ENCODE peak calls at places on chromosomes 5 and 9, in eight cellular contexts. E is kidney; Z is esophagus squamous epithelium; X is upper lobe of right lung; T is H1; Y is CD4-positive, alpha-beta memory T cell; O is heart right ventricle; D is neuronal stem cell. M is an unnamed sample.

GRCh38 chr5:180632768-180633167 is 16.6 kb downstream of the FLT4 start:
- DNase-seq in E (peak; percentile 57), Z (no peak), X (peak; percentile 61), T (no peak), Y (no peak), O (no peak), D (no peak), M (no peak)

GRCh38 chr5:180809403-180810209 is 7.0 kb upstream of the MGAT1 start:
- DNase-seq in E (no peak), Z (peak; percentile 70), X (no peak), T (no peak), Y (peak; percentile 97), O (peak; percentile 93), D (peak; percentile 81), M (peak; percentile 72)

GRCh38 chr9:136578915-136579637 is 33.2 kb upstream of the NOTCH1 start:
- DNase-seq in E (peak; percentile 73), Z (no peak), X (no peak), T (no peak), Y (no peak), O (peak; percentile 59), D (no peak), M (no peak)

GRCh38 chr5:152349683-152350526 is 55.2 kb downstream of the NMUR2 start:
- DNase-seq in E (no peak), Z (no peak), X (peak; percentile 68), T (peak; percentile 17), Y (peak; percentile 12), O (peak; percentile 28), D (peak; percentile 20), M (no peak)

GRCh38 chr5:33793836-33794549 is 97.8 kb downstream of the ADAMTS12 start:
- DNase-seq in E (no peak), Z (no peak), X (no peak), T (no peak), Y (no peak), O (no peak), D (no peak), M (no peak)

GRCh38 chr9:89874351-89875321 is 269.8 kb downstream of the GADD45G start:
- DNase-seq in E (no peak), Z (no peak), X (peak; percentile 63), T (no peak), Y (no peak), O (peak; percentile 57), D (no peak), M (no peak)

GRCh38 chr9:20304001-20304400 is 318.3 kb downstream of the MLLT3 start:
- DNase-seq in E (no peak), Z (no peak), X (no peak), T (no peak), Y (no peak), O (no peak), D (no peak), M (no peak)

GRCh38 chr9:77471572-77471971 is 176.6 kb downstream of the GNA14 start:
- DNase-seq in E (no peak), Z (no peak), X (no peak), T (no peak), Y (no peak), O (no peak), D (no peak), M (no peak)

GRCh38 chr9:72589684-72590555 is 68.5 kb downstream of the TMC1 start:
- DNase-seq in E (no peak), Z (no peak), X (no peak), T (no peak), Y (no peak), O (no peak), D (no peak), M (no peak)

GRCh38 chr5:133613743-133614142 is 1.4 kb upstream of the FSTL4 start:
- DNase-seq in E (no peak), Z (no peak), X (no peak), T (no peak), Y (no peak), O (no peak), D (no peak), M (no peak)

GRCh38 chr5:60479542-60479941 is 220.4 kb downstream of the DEPDC1B start:
- DNase-seq in E (no peak), Z (no peak), X (no peak), T (no peak), Y (no peak), O (no peak), D (no peak), M (no peak)

GRCh38 chr9:137167113-137167751 is 2.6 kb downstream of the LRRC26 start:
- DNase-seq in E (no peak), Z (no peak), X (no peak), T (no peak), Y (no peak), O (no peak), D (no peak), M (no peak)

GRCh38 chr9:71819115-71819739 is 50.9 kb upstream of the CEMIP2 start:
- DNase-seq in E (no peak), Z (no peak), X (no peak), T (no peak), Y (peak; percentile 49), O (no peak), D (peak; percentile 26), M (peak; percentile 15)

GRCh38 chr9:90433398-90433890 is 209.2 kb downstream of the DIRAS2 start:
- DNase-seq in E (peak; percentile 93), Z (no peak), X (peak; percentile 92), T (peak; percentile 88), Y (no peak), O (no peak), D (peak; percentile 79), M (no peak)

GRCh38 chr9:71509054-71509453 is 259.3 kb downstream of the CEMIP2 start:
- DNase-seq in E (no peak), Z (no peak), X (no peak), T (no peak), Y (no peak), O (no peak), D (no peak), M (no peak)

GRCh38 chr5:148687427-148687826 is 33.1 kb upstream of the HTR4 start:
- DNase-seq in E (no peak), Z (no peak), X (no peak), T (peak; percentile 23), Y (no peak), O (no peak), D (no peak), M (no peak)

GRCh38 chr5:116650964-116651363 is 76.3 kb upstream of the SEMA6A start:
- DNase-seq in E (no peak), Z (no peak), X (no peak), T (no peak), Y (no peak), O (no peak), D (no peak), M (no peak)

GRCh38 chr5:176776916-176777315 is 33.4 kb upstream of the UNC5A start:
- DNase-seq in E (peak; percentile 24), Z (no peak), X (peak; percentile 31), T (no peak), Y (no peak), O (no peak), D (no peak), M (no peak)

GRCh38 chr5:170443624-170444023 is 54.5 kb upstream of the KCNMB1 start:
- DNase-seq in E (no peak), Z (no peak), X (no peak), T (no peak), Y (no peak), O (no peak), D (no peak), M (no peak)

GRCh38 chr5:154295551-154295950 is 105.0 kb downstream of the GALNT10 start:
- DNase-seq in E (no peak), Z (no peak), X (no peak), T (no peak), Y (no peak), O (no peak), D (no peak), M (no peak)

GRCh38 chr5:175654346-175654745 is 3.5 kb upstream of the HRH2 start:
- DNase-seq in E (no peak), Z (no peak), X (no peak), T (no peak), Y (no peak), O (no peak), D (no peak), M (no peak)

GRCh38 chr5:41788800-41789395 is 81.3 kb downstream of the OXCT1 start:
- DNase-seq in E (no peak), Z (no peak), X (no peak), T (no peak), Y (no peak), O (no peak), D (no peak), M (no peak)

GRCh38 chr5:1156033-1156753 is 44.3 kb upstream of the SLC12A7 start:
- DNase-seq in E (no peak), Z (no peak), X (no peak), T (no peak), Y (no peak), O (no peak), D (no peak), M (no peak)

GRCh38 chr9:137731947-137732813 is 113.4 kb downstream of the EHMT1 start:
- DNase-seq in E (peak; percentile 48), Z (no peak), X (no peak), T (no peak), Y (no peak), O (no peak), D (no peak), M (no peak)

GRCh38 chr5:51395666-51396356 is 12.6 kb downstream of the ISL1 start:
- DNase-seq in E (no peak), Z (no peak), X (no peak), T (no peak), Y (no peak), O (no peak), D (no peak), M (no peak)

GRCh38 chr9:137000177-137000930 is 4.0 kb upstream of the CLIC3 start:
- DNase-seq in E (no peak), Z (no peak), X (no peak), T (no peak), Y (peak; percentile 53), O (no peak), D (no peak), M (no peak)

GRCh38 chr5:123209163-123210013 is 120.3 kb downstream of the PRDM6 start:
- DNase-seq in E (no peak), Z (no peak), X (no peak), T (no peak), Y (no peak), O (no peak), D (no peak), M (no peak)

GRCh38 chr9:92837191-92837590 is 40.6 kb downstream of the ZNF484 start:
- DNase-seq in E (no peak), Z (no peak), X (no peak), T (no peak), Y (no peak), O (no peak), D (no peak), M (no peak)
- H3K9me3 ChIP-seq in E (peaks cover 25% of the 10 kb centered on the region), Z (peaks cover 10% of the 10 kb centered on the region), X (peaks cover 34% of the 10 kb centered on the region), T (peaks cover 32% of the 10 kb centered on the region), Y (peaks cover 3% of the 10 kb centered on the region), O (peaks cover 94% of the 10 kb centered on the region), D (peaks cover 6% of the 10 kb centered on the region), M (peaks cover 13% of the 10 kb centered on the region)

GRCh38 chr5:26487553-26487952 is 550.8 kb downstream of the CDH9 start:
- DNase-seq in E (no peak), Z (no peak), X (no peak), T (no peak), Y (no peak), O (no peak), D (no peak), M (no peak)
- H3K9me3 ChIP-seq in E (no peaks in the 10 kb centered on the region), Z (no peaks in the 10 kb centered on the region), X (no peaks in the 10 kb centered on the region), T (peaks cover 7% of the 10 kb centered on the region), Y (no peaks in the 10 kb centered on the region), O (peaks cover 19% of the 10 kb centered on the region), D (no peaks in the 10 kb centered on the region), M (no peaks in the 10 kb centered on the region)

GRCh38 chr5:89320441-89320840 is 437.5 kb upstream of the MEF2C start:
- DNase-seq in E (no peak), Z (no peak), X (no peak), T (no peak), Y (no peak), O (no peak), D (no peak), M (no peak)
- H3K9me3 ChIP-seq in E (no peaks in the 10 kb centered on the region), Z (no peaks in the 10 kb centered on the region), X (no peaks in the 10 kb centered on the region), T (no peaks in the 10 kb centered on the region), Y (no peaks in the 10 kb centered on the region), O (no peaks in the 10 kb centered on the region), D (no peaks in the 10 kb centered on the region), M (no peaks in the 10 kb centered on the region)

GRCh38 chr5:3384531-3384930 is 211.1 kb upstream of the IRX1 start:
- DNase-seq in E (no peak), Z (no peak), X (no peak), T (no peak), Y (no peak), O (no peak), D (no peak), M (no peak)
- H3K9me3 ChIP-seq in E (no peaks in the 10 kb centered on the region), Z (no peaks in the 10 kb centered on the region), X (no peaks in the 10 kb centered on the region), T (no peaks in the 10 kb centered on the region), Y (no peaks in the 10 kb centered on the region), O (no peaks in the 10 kb centered on the region), D (no peaks in the 10 kb centered on the region), M (no peaks in the 10 kb centered on the region)